ENCODE peak calls at places on chromosome 7, in six cellular contexts. One of them, this sample, is unnamed.

GRCh38 chr7:111953611-111954010 is 252.6 kb downstream of the DOCK4 start:
- DNase-seq in substantia nigra: no peak
- DNase-seq in ACHN: peak
- DNase-seq in EL: peak
- DNase-seq in choroid plexus epithelial cell: peak
- DNase-seq in AG04450: no peak
- DNase-seq in this sample: no peak

GRCh38 chr7:121797283-121798037 is 75.5 kb upstream of the PTPRZ1 start:
- DNase-seq in substantia nigra: peak
- DNase-seq in ACHN: no peak
- DNase-seq in AG04450: no peak
- DNase-seq in choroid plexus epithelial cell: peak
- DNase-seq in EL: no peak
- DNase-seq in this sample: peak

GRCh38 chr7:100641860-100642533 is 645 bp upstream of the TFR2 start:
- DNase-seq in EL: no peak
- DNase-seq in choroid plexus epithelial cell: no peak
- DNase-seq in ACHN: no peak
- DNase-seq in substantia nigra: no peak
- DNase-seq in AG04450: no peak
- DNase-seq in this sample: no peak

GRCh38 chr7:156327474-156327873 is 313.1 kb upstream of the RNF32 start:
- DNase-seq in substantia nigra: no peak
- DNase-seq in EL: no peak
- DNase-seq in AG04450: no peak
- DNase-seq in choroid plexus epithelial cell: no peak
- DNase-seq in ACHN: no peak
- DNase-seq in this sample: no peak

GRCh38 chr7:83934118-83934734 is 260.4 kb downstream of the SEMA3A start:
- DNase-seq in EL: no peak
- DNase-seq in choroid plexus epithelial cell: peak
- DNase-seq in ACHN: peak
- DNase-seq in AG04450: no peak
- DNase-seq in substantia nigra: no peak
- DNase-seq in this sample: no peak

GRCh38 chr7:112938895-112939588 is 147.6 kb downstream of the GPR85 start:
- DNase-seq in choroid plexus epithelial cell: peak
- DNase-seq in AG04450: no peak
- DNase-seq in substantia nigra: peak
- DNase-seq in ACHN: peak
- DNase-seq in EL: peak
- DNase-seq in this sample: peak

GRCh38 chr7:64870656-64871055 is 32.4 kb upstream of the ZNF273 start:
- DNase-seq in AG04450: no peak
- DNase-seq in EL: no peak
- DNase-seq in ACHN: no peak
- DNase-seq in choroid plexus epithelial cell: no peak
- DNase-seq in substantia nigra: no peak
- DNase-seq in this sample: no peak

GRCh38 chr7:155119801-155120382 is 49.8 kb downstream of the HTR5A start:
- DNase-seq in AG04450: no peak
- DNase-seq in ACHN: peak
- DNase-seq in substantia nigra: no peak
- DNase-seq in choroid plexus epithelial cell: peak
- DNase-seq in EL: peak
- DNase-seq in this sample: no peak

GRCh38 chr7:11228515-11228914 is 254.8 kb downstream of the PHF14 start:
- DNase-seq in substantia nigra: no peak
- DNase-seq in ACHN: no peak
- DNase-seq in EL: peak
- DNase-seq in choroid plexus epithelial cell: peak
- DNase-seq in AG04450: no peak
- DNase-seq in this sample: no peak